ENCODE peak calls at places on chromosomes 3 and 15, in six cellular contexts. G is adipocyte; X is CD4-positive, CD25-positive, alpha-beta regulatory T cell; O is HepG2; K is CD8-positive, alpha-beta T cell; V is esophagus muscularis mucosa. C is an unnamed sample. For H3K36me3 and H3K9me3, the result is how much of the 10 kb centered on the place peaks cover.

GRCh38 chr3:35639251-35640185 is at the start of gene ARPP21:
- DNase-seq in K (no peak), X (no peak), G (peak), V (no peak), O (no peak), C (peak)

GRCh38 chr15:75995611-75996010 is 16.6 kb downstream of the NRG4 start:
- DNase-seq in X (no peak), V (no peak), O (no peak), K (no peak), G (no peak), C (no peak)

GRCh38 chr3:155078959-155079794 is 942 bp upstream of the MME start:
- DNase-seq in O (no peak), G (peak), V (no peak), K (no peak), X (no peak), C (peak)

GRCh38 chr3:63576826-63577225 is 75.6 kb upstream of the SNTN start:
- DNase-seq in K (no peak), V (no peak), G (no peak), X (no peak), O (no peak), C (no peak)

GRCh38 chr15:30991301-30992072 is at the start of gene MTMR10:
- DNase-seq in O (peak), V (no peak), K (peak), G (peak), X (peak), C (peak)

GRCh38 chr3:156373654-156374053 is 181.3 kb downstream of the SSR3 start:
- DNase-seq in G (no peak), V (no peak), X (no peak), K (no peak), O (no peak), C (no peak)

GRCh38 chr3:51591231-51591630 is 52.7 kb downstream of the RAD54L2 start:
- DNase-seq in X (no peak), O (no peak), K (no peak), V (no peak), G (no peak), C (no peak)

GRCh38 chr3:152405915-152406802 is 137.4 kb downstream of the MBNL1 start:
- DNase-seq in X (no peak), G (peak), K (no peak), O (no peak), V (no peak), C (no peak)

GRCh38 chr3:42347928-42348327 is 62.5 kb downstream of the LYZL4 start:
- DNase-seq in G (no peak), V (no peak), O (no peak), K (peak), X (no peak), C (no peak)

GRCh38 chr3:140509534-140509933 is 168.3 kb upstream of the TRIM42 start:
- DNase-seq in K (no peak), X (no peak), V (peak), G (no peak), O (no peak), C (no peak)

GRCh38 chr15:70098461-70099166 is 897 bp upstream of the TLE3 start:
- DNase-seq in G (peak), V (no peak), K (peak), O (peak), X (peak), C (peak)

GRCh38 chr3:160641675-160642330 is 35.2 kb upstream of the ARL14 start:
- DNase-seq in O (no peak), X (no peak), G (no peak), K (no peak), V (no peak), C (no peak)

GRCh38 chr3:181872887-181873286 is 161.2 kb downstream of the SOX2 start:
- DNase-seq in V (no peak), K (no peak), G (no peak), O (no peak), X (no peak), C (no peak)

GRCh38 chr3:99645277-99646106 is 7.1 kb downstream of the COL8A1 start:
- DNase-seq in K (no peak), X (no peak), O (peak), G (peak), V (no peak), C (no peak)

GRCh38 chr3:115236496-115236895 is 89.4 kb upstream of the ZBTB20 start:
- DNase-seq in V (no peak), O (no peak), K (no peak), X (no peak), G (no peak), C (no peak)

GRCh38 chr3:124075758-124076157 is 83.8 kb upstream of the ROPN1 start:
- DNase-seq in O (no peak), G (peak), V (no peak), K (no peak), X (no peak), C (no peak)

GRCh38 chr3:69690-70089 is 126.9 kb upstream of the CHL1 start:
- DNase-seq in X (no peak), V (no peak), O (no peak), K (no peak), G (peak), C (no peak)

GRCh38 chr3:184334470-184335158 is 2.8 kb upstream of the FAM131A start:
- DNase-seq in K (no peak), O (no peak), V (no peak), X (no peak), G (peak), C (no peak)

GRCh38 chr3:114178770-114179368 is at the start of gene DRD3:
- DNase-seq in X (no peak), O (no peak), K (no peak), V (no peak), G (peak), C (peak)

GRCh38 chr3:18489939-18490338 is 64.8 kb upstream of the SATB1 start:
- DNase-seq in G (no peak), X (no peak), O (no peak), V (no peak), K (peak), C (peak)

GRCh38 chr3:60703008-60703407 is 548.2 kb downstream of the FHIT start:
- DNase-seq in G (no peak), V (no peak), O (no peak), K (no peak), X (no peak), C (no peak)

GRCh38 chr3:38521391-38521987 is 25.3 kb downstream of the EXOG start:
- DNase-seq in G (peak), X (peak), O (peak), V (no peak), K (peak), C (peak)

GRCh38 chr15:73022156-73022555 is 30.1 kb upstream of the NEO1 start:
- DNase-seq in K (no peak), V (no peak), O (no peak), G (no peak), X (no peak), C (no peak)

GRCh38 chr3:123286308-123287023 is 84.7 kb downstream of the SEC22A start:
- DNase-seq in V (peak), K (peak), X (no peak), G (peak), O (peak), C (peak)

GRCh38 chr15:101011582-101011981 is 92.4 kb downstream of the LRRK1 start:
- DNase-seq in X (no peak), V (no peak), G (no peak), O (no peak), K (no peak), C (no peak)

GRCh38 chr3:128372707-128373533 is 93.8 kb downstream of the DNAJB8 start:
- DNase-seq in O (no peak), X (no peak), V (no peak), G (no peak), K (no peak), C (no peak)

GRCh38 chr3:133644768-133645167 is 17.0 kb downstream of the TOPBP1 start:
- DNase-seq in V (no peak), O (peak), G (peak), X (no peak), K (no peak), C (no peak)

GRCh38 chr15:81284256-81285031 is 39.5 kb downstream of the STARD5 start:
- DNase-seq in G (no peak), X (no peak), O (no peak), K (peak), V (no peak), C (no peak)

GRCh38 chr15:68408526-68408925 is 23.4 kb downstream of the ITGA11 start:
- DNase-seq in G (no peak), V (no peak), X (no peak), O (no peak), K (no peak), C (no peak)

GRCh38 chr3:119148493-119149180 is 2.7 kb downstream of the TEX55 start:
- DNase-seq in K (no peak), X (no peak), V (no peak), G (peak), O (no peak), C (no peak)

GRCh38 chr3:134477938-134478337 is 7.8 kb downstream of the ANAPC13 start:
- DNase-seq in X (no peak), K (no peak), G (peak), O (no peak), V (no peak), C (no peak)

GRCh38 chr3:190205739-190206138 is 85.0 kb upstream of the P3H2 start:
- DNase-seq in O (no peak), X (no peak), V (no peak), G (peak), K (no peak), C (no peak)

GRCh38 chr15:85379403-85380131 is 836 bp upstream of the AKAP13 start:
- DNase-seq in G (peak), X (peak), K (no peak), O (no peak), V (no peak), C (peak)

DNA sequence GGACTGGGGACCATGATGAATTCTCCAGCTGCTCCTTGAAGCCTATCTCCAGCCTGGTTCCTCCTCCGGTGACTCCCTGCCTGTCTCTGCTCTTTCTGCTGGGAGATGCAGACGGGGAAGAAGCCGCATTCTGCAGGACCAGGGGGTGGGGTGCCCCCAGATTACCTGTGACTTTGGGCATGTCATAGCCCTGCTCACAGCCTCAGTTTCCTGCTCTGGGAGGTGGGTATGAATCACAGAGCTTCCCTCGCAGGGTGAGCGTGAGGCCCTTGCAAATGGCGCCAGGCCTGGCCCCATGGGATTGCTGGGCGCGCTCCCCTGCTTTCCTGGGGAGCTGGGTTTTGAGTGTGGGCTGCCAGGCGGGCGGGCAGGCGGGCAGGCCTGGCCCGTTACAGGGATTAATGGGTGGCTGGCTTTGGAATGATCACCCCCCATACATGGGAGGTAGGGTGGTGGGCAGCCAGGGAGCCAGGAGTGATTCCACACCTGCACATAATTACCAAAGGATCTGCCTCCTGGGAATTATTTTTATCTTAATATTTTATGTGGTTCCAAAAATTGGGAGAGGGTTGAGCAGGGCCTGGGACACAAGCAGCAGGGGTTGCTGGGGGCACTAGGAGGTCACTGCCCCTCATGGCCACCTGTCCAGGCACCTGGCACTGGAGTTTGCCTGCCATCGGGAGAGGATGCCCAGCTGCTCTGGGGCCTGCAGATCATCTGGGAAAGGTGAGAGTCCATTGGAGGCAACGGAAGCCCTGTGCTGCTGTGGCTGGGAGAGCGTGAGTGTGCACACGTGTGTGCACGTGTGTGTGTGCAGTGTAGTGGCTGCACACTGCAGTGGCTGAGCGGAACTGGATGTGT is 106.8 kb downstream of the WNT7A start:
- DNase-seq in O (no peak), K (no peak), V (no peak), X (no peak), G (no peak), C (no peak)
- H3K36me3 ChIP-seq in O (under half), K (under half), V (under half), X (under half), G (under half), C (under half)

DNA sequence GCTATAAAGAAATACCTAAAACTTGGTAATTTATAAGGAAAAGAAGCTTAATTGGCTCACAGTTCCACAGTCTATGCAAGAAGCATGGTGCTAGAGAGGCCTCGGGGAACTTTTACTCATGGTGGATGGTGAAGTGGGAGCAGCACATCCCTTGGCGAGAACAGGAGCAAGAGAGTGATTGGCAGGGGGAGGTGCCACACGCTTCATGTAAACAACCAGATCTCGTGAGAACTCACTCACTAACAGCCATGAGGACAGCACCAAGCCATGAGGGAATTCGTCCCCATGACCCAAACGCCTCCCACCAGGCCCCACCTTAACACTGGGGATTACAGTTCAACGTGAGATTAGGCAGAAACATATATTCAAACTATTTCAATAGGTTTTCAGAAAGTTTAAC is 28.0 kb downstream of the GABRB3 start:
- DNase-seq in O (no peak), G (no peak), V (peak), X (no peak), K (no peak), C (no peak)
- H3K9me3 ChIP-seq in O (under half), G (under half), V (under half), X (under half), K (under half), C (under half)

DNA sequence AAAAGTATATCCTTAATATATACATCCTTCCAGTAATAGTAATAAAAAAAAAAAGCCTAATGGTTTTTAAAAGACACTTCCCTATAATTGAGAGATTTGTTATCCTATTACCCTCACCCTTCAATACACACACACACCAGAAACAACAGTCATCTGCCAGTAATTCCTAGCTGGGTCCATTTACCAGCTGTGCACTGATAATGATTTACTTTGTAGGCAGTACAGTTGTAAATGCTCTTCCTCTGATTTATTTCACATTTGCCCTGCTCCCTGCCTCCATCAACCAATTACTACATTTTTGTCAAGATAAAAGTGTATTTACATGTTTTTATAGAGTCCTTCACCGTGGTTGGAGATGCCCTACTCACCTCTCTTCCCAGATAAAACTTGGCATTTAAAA is 12.4 kb downstream of the TPM1 start:
- DNase-seq in K (no peak), O (no peak), G (no peak), V (no peak), X (no peak), C (no peak)
- H3K36me3 ChIP-seq in K (under half), O (under half), G (under half), V (half or more), X (under half), C (under half)

GRCh38 chr15:25251700-25252390 is 187.0 kb downstream of the UBE3A start:
- DNase-seq in X (no peak), K (peak), V (peak), G (no peak), O (no peak), C (no peak)
- H3K9me3 ChIP-seq in X (under half), K (under half), V (under half), G (under half), O (half or more), C (under half)

GRCh38 chr3:47412453-47412756 is 31.6 kb downstream of the PTPN23 start:
- DNase-seq in G (no peak), K (no peak), O (no peak), V (no peak), X (no peak), C (no peak)
- H3K36me3 ChIP-seq in G (half or more), K (under half), O (under half), V (half or more), X (half or more), C (half or more)

GRCh38 chr15:79875213-79875612 is 21.6 kb downstream of the MTHFS start:
- DNase-seq in V (no peak), X (no peak), O (no peak), K (no peak), G (no peak), C (no peak)
- H3K9me3 ChIP-seq in V (under half), X (under half), O (under half), K (under half), G (under half), C (under half)

GRCh38 chr15:37079726-37080125 is 20.6 kb downstream of the MEIS2 start:
- DNase-seq in K (no peak), X (no peak), G (peak), V (no peak), O (no peak), C (no peak)

GRCh38 chr15:37078566-37078965 is 21.8 kb downstream of the MEIS2 start:
- DNase-seq in X (no peak), O (no peak), V (no peak), K (no peak), G (no peak), C (no peak)

GRCh38 chr15:37083610-37084009 is 16.7 kb downstream of the MEIS2 start:
- DNase-seq in O (no peak), X (no peak), V (no peak), G (no peak), K (no peak), C (no peak)

GRCh38 chr15:37084602-37085001 is 15.7 kb downstream of the MEIS2 start:
- DNase-seq in X (no peak), O (no peak), G (no peak), K (no peak), V (no peak), C (no peak)

GRCh38 chr15:37081985-37082384 is 18.4 kb downstream of the MEIS2 start:
- DNase-seq in G (no peak), V (no peak), X (no peak), O (no peak), K (no peak), C (no peak)
- H3K36me3 ChIP-seq in G (half or more), V (under half), X (under half), O (under half), K (under half), C (under half)

GRCh38 chr15:25250906-25251622 is 187.8 kb downstream of the UBE3A start:
- DNase-seq in K (peak), O (no peak), G (no peak), X (no peak), V (peak), C (no peak)
- H3K9me3 ChIP-seq in K (under half), O (half or more), G (under half), X (under half), V (under half), C (under half)